ENCODE peak calls at places on chromosomes 3 and 15, in nine cellular contexts. M is fibroblast of lung, W is lower lobe of right lung, P is uterus, E is psoas muscle, J is GM23248, X is GM12878, O is suprapubic skin, Y is A549. A is an unnamed sample.

GRCh38 chr3:10561162-10561561 is 55.8 kb upstream of the ATP2B2 start:
- DNase-seq in M (no peak), W (no peak), P (no peak), E (no peak), J (no peak), X (no peak), O (peak), Y (no peak), A (no peak)

GRCh38 chr3:155656466-155656865 is 88.4 kb downstream of the PLCH1 start:
- DNase-seq in M (no peak), W (no peak), P (no peak), E (no peak), J (peak), X (no peak), O (no peak), Y (peak), A (no peak)

GRCh38 chr3:153355559-153355958 is 193.5 kb downstream of the RAP2B start:
- DNase-seq in M (no peak), W (no peak), P (no peak), E (no peak), J (no peak), X (no peak), O (no peak), Y (no peak), A (no peak)

GRCh38 chr3:36557021-36557707 is 176.9 kb downstream of the STAC start:
- DNase-seq in M (no peak), W (no peak), P (no peak), E (no peak), J (no peak), X (no peak), O (no peak), Y (no peak), A (no peak)

GRCh38 chr3:79598594-79598993 is 169.2 kb downstream of the ROBO1 start:
- DNase-seq in M (peak), W (no peak), P (no peak), E (no peak), J (no peak), X (no peak), O (no peak), Y (peak), A (no peak)

GRCh38 chr15:28947241-28947674 is 61.5 kb downstream of the APBA2 start:
- DNase-seq in M (no peak), W (no peak), P (no peak), E (no peak), J (no peak), X (no peak), O (peak), Y (no peak), A (no peak)

GRCh38 chr3:97821413-97821809 is 400 bp upstream of the CRYBG3 start:
- DNase-seq in M (peak), W (peak), P (no peak), E (peak), J (no peak), X (no peak), O (peak), Y (no peak), A (no peak)

GRCh38 chr3:197001972-197002700 is 27.5 kb downstream of the MELTF start:
- DNase-seq in M (no peak), W (no peak), P (peak), E (peak), J (peak), X (no peak), O (no peak), Y (no peak), A (no peak)

GRCh38 chr3:196134691-196135090 is 52.8 kb upstream of the TFRC start:
- DNase-seq in M (no peak), W (no peak), P (no peak), E (no peak), J (no peak), X (no peak), O (no peak), Y (no peak), A (no peak)

GRCh38 chr3:17023006-17023664 is 138.4 kb downstream of the PLCL2 start:
- DNase-seq in M (no peak), W (no peak), P (no peak), E (no peak), J (no peak), X (peak), O (no peak), Y (no peak), A (no peak)

GRCh38 chr3:66048051-66048395 is 9.3 kb upstream of the MAGI1 start:
- DNase-seq in M (no peak), W (no peak), P (no peak), E (no peak), J (peak), X (no peak), O (no peak), Y (no peak), A (no peak)

GRCh38 chr15:66739287-66739686 is 37.3 kb downstream of the SMAD6 start:
- DNase-seq in M (no peak), W (peak), P (no peak), E (no peak), J (no peak), X (no peak), O (no peak), Y (no peak), A (no peak)

GRCh38 chr15:39096608-39097007 is 484.3 kb upstream of the THBS1 start:
- DNase-seq in M (no peak), W (no peak), P (no peak), E (no peak), J (no peak), X (no peak), O (no peak), Y (no peak), A (no peak)

GRCh38 chr3:16884748-16885587 is at the start of gene PLCL2:
- DNase-seq in M (peak), W (peak), P (peak), E (peak), J (peak), X (no peak), O (no peak), Y (peak), A (peak)

GRCh38 chr3:181899702-181900101 is 188.0 kb downstream of the SOX2 start:
- DNase-seq in M (no peak), W (no peak), P (no peak), E (no peak), J (no peak), X (no peak), O (no peak), Y (no peak), A (no peak)

GRCh38 chr3:42742259-42742658 is 30.8 kb downstream of the CCDC13 start:
- DNase-seq in M (no peak), W (no peak), P (no peak), E (no peak), J (no peak), X (no peak), O (peak), Y (no peak), A (no peak)

GRCh38 chr15:94259863-94260262 is 28.5 kb downstream of the MCTP2 start:
- DNase-seq in M (no peak), W (no peak), P (no peak), E (no peak), J (no peak), X (no peak), O (no peak), Y (no peak), A (no peak)

GRCh38 chr3:194132465-194133358 is 3.2 kb upstream of the HES1 start:
- DNase-seq in M (no peak), W (no peak), P (no peak), E (no peak), J (peak), X (no peak), O (no peak), Y (peak), A (no peak)

GRCh38 chr15:58526647-58527192 is 94.9 kb downstream of the LIPC start:
- DNase-seq in M (no peak), W (no peak), P (no peak), E (no peak), J (no peak), X (no peak), O (no peak), Y (no peak), A (no peak)

GRCh38 chr15:80173022-80173759 is 20.4 kb downstream of the FAH start:
- DNase-seq in M (peak), W (peak), P (peak), E (peak), J (peak), X (no peak), O (no peak), Y (peak), A (peak)

DNA sequence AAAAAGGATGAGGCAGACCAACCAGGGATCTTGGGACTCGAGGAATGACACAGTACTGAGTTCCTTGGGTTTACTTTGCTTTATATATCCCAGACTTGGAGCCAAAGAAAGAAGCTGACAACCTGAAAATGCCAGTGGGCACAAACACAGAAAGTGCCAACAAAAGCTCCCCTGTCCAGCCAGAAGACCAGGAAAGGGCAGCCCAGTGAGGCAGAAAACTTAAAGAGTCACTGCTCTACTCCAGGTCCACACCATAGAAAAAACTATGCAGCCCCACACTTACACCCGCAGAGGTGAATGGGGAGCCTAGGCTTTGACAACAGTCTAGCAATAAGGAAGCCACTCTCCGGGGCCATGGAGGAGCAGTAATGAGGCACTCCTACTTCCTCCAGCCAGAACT is 80.3 kb downstream of the FLNB start:
- DNase-seq in M (no peak), W (no peak), P (no peak), E (no peak), J (no peak), X (no peak), O (no peak), Y (no peak), A (no peak)
- H3K27ac ChIP-seq in M (no peak), W (no peak), P (no peak), E (no peak), J (no peak), X (no peak), O (no peak), Y (no peak), A (no peak)

GRCh38 chr15:40512440-40512839 is 41.7 kb downstream of the CHST14 start:
- DNase-seq in M (no peak), W (no peak), P (no peak), E (no peak), J (no peak), X (no peak), O (no peak), Y (no peak), A (no peak)

GRCh38 chr15:40511472-40512133 is 40.8 kb downstream of the CHST14 start:
- DNase-seq in M (peak), W (peak), P (peak), E (peak), J (peak), X (no peak), O (no peak), Y (peak), A (no peak)

GRCh38 chr15:40510201-40510600 is 39.4 kb downstream of the CHST14 start:
- DNase-seq in M (no peak), W (no peak), P (no peak), E (no peak), J (peak), X (no peak), O (no peak), Y (no peak), A (no peak)

GRCh38 chr15:40508216-40508615 is 37.4 kb downstream of the CHST14 start:
- DNase-seq in M (no peak), W (no peak), P (no peak), E (no peak), J (no peak), X (no peak), O (no peak), Y (no peak), A (no peak)

DNA sequence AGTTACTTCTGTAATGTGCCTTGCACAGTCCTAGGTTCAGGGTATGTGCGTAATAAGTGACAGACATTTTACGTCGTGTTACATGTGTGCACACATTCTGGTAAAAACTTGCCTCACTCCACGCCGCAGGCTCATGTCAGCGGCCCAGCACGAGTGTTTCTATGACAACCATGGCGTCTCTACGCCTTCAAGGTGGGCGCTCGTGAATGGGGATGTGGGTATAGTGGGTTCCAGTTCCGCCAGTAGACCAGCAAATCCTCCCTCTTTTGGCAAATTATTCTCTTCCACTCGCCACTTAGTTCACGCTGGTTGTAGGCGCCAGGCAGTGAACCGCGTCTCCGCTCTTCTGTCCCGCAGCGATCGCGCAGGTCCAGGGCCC is 40.3 kb downstream of the CHST14 start:
- DNase-seq in M (no peak), W (no peak), P (no peak), E (no peak), J (no peak), X (no peak), O (no peak), Y (no peak), A (no peak)
- H3K27ac ChIP-seq in M (no peak), W (peak), P (peak), E (peak), J (no peak), X (no peak), O (peak), Y (peak), A (no peak)

GRCh38 chr3:143302638-143303171 is 183.1 kb downstream of the CHST2 start:
- DNase-seq in M (peak), W (peak), P (no peak), E (peak), J (peak), X (no peak), O (no peak), Y (peak), A (no peak)
- H3K27ac ChIP-seq in M (peak), W (peak), P (no peak), E (no peak), J (peak), X (no peak), O (no peak), Y (no peak), A (no peak)

DNA sequence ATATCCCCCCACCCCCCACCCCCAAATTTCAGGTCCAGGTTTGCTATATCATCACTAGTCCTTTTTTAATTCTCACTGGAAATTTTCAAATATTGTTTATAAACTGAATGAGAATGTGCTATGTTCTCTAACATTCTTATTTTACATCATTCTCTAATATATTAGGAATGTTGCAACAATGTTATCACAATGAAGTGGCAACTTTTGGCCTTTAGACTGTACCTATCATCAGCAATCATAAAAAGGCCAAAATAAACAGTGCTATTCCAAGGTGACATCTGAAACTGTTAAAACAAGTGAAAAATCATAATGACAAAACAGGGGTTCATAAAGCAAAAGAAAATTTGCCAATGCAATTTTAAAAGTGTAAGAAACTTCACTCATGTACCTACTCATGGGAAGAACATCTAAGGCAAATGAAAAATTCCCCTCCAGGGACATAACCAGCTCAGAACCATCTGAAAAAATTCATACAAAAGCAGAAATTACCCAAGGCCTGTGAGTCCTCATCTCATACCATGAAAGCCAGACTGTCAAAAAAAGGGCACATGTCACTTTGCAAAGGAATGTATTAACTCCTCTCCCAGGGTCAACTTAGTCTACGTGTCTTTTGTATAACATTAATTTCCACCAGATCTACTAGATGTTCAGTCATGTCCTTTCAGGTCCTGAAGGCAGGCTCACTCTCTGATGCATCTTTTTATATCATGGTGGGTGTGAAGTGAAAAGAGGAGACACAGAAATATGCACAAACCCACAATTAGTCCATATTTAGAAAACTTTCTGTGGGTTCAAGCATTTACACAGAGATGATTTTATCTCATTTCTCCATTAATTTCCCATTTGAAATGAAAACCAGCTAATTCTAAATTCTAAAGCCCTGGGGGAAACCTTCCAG is 212.0 kb downstream of the CBLB start:
- DNase-seq in M (no peak), W (no peak), P (no peak), E (no peak), J (peak), X (no peak), O (no peak), Y (no peak), A (no peak)
- H3K27ac ChIP-seq in M (no peak), W (no peak), P (no peak), E (no peak), J (peak), X (no peak), O (no peak), Y (no peak), A (no peak)

GRCh38 chr3:37935756-37936666 is 54.6 kb upstream of the VILL start:
- DNase-seq in M (peak), W (no peak), P (no peak), E (no peak), J (peak), X (no peak), O (no peak), Y (peak), A (peak)
- H3K27ac ChIP-seq in M (peak), W (peak), P (peak), E (peak), J (peak), X (no peak), O (no peak), Y (peak), A (peak)

DNA sequence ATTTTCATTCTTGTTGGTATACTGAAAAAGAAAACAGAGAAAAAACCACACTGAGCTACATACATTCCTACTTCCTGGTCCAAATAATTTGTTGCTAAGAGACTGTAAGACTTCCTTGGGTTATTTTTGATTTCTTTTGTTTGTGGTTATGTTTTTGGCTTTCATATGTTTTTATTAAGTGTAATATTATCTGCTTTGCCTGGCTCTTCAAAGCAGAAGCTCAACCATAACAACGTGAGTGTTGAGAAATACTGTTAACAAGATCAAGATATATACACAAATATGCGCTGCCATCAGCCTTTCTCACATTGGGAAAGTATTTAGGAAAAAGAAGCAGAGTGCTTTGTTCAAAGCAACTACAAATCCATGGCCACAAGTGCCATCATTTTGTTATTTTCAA is 556.2 kb upstream of the CBLB start:
- DNase-seq in M (peak), W (no peak), P (no peak), E (no peak), J (peak), X (no peak), O (no peak), Y (no peak), A (no peak)
- H3K27ac ChIP-seq in M (no peak), W (no peak), P (no peak), E (no peak), J (peak), X (peak), O (no peak), Y (no peak), A (no peak)